ENCODE peak calls at places on chromosomes 2 and 18, in seven cellular contexts. U, G, D, Z, M, B and F are unnamed samples.

GRCh38 chr2:239308696-239309397 is 92.0 kb downstream of the HDAC4 start:
- DNase-seq in B (no peak), D (no peak), G (no peak), M (no peak), Z (no peak), U (no peak), F (no peak)

GRCh38 chr2:47501374-47502200 is 98.6 kb downstream of the MSH2 start:
- DNase-seq in M (no peak), G (no peak), B (no peak), D (no peak), U (no peak), Z (no peak), F (peak)

GRCh38 chr2:20291106-20291564 is 59.5 kb downstream of the PUM2 start:
- DNase-seq in Z (peak), D (peak), B (peak), G (no peak), M (peak), U (no peak), F (peak)

GRCh38 chr2:172525601-172526000 is 30.3 kb upstream of the PDK1 start:
- DNase-seq in B (no peak), Z (no peak), M (no peak), G (no peak), U (no peak), D (no peak), F (no peak)

GRCh38 chr2:239157766-239158165 is 243.1 kb downstream of the HDAC4 start:
- DNase-seq in Z (no peak), D (peak), G (peak), B (peak), M (no peak), U (no peak), F (no peak)

GRCh38 chr2:171086352-171087290 is 74.1 kb downstream of the TLK1 start:
- DNase-seq in Z (peak), U (peak), B (peak), M (peak), G (no peak), D (peak), F (peak)

GRCh38 chr2:160042054-160042453 is 20.4 kb downstream of the PLA2R1 start:
- DNase-seq in Z (no peak), B (no peak), G (no peak), D (no peak), U (no peak), M (no peak), F (no peak)

GRCh38 chr2:110903548-110903947 is 171.2 kb downstream of the ACOXL start:
- DNase-seq in B (no peak), U (no peak), M (no peak), Z (no peak), G (no peak), D (no peak), F (no peak)

GRCh38 chr2:63408530-63408929 is 179.7 kb downstream of the WDPCP start:
- DNase-seq in B (no peak), G (no peak), D (peak), U (no peak), M (no peak), Z (no peak), F (no peak)

GRCh38 chr2:197873293-197873701 is 68.9 kb downstream of the PLCL1 start:
- DNase-seq in M (no peak), B (no peak), D (peak), Z (no peak), U (no peak), G (no peak), F (no peak)

GRCh38 chr2:98488252-98488651 is 43.6 kb downstream of the INPP4A start:
- DNase-seq in Z (no peak), B (no peak), G (no peak), U (no peak), D (no peak), M (no peak), F (no peak)

GRCh38 chr2:189327879-189328351 is 113.4 kb upstream of the WDR75 start:
- DNase-seq in G (no peak), Z (no peak), U (no peak), M (no peak), D (no peak), B (no peak), F (no peak)

GRCh38 chr2:123363826-123364225 is 661.3 kb upstream of the CNTNAP5 start:
- DNase-seq in M (no peak), Z (no peak), G (no peak), D (no peak), B (no peak), U (no peak), F (no peak)

GRCh38 chr2:207499114-207499513 is 30.6 kb upstream of the CREB1 start:
- DNase-seq in M (no peak), Z (no peak), U (no peak), B (no peak), D (no peak), G (no peak), F (no peak)

GRCh38 chr2:95043300-95043786 is 17.8 kb downstream of the MAL start:
- DNase-seq in D (no peak), G (no peak), Z (peak), B (peak), M (no peak), U (no peak), F (peak)

GRCh38 chr2:65436169-65436824 is 3.9 kb upstream of the SPRED2 start:
- DNase-seq in M (no peak), D (peak), G (peak), B (peak), U (no peak), Z (peak), F (peak)

GRCh38 chr2:129587426-129588064 is 391.9 kb upstream of the RAB6C start:
- DNase-seq in G (no peak), U (no peak), M (no peak), Z (no peak), B (no peak), D (peak), F (no peak)

GRCh38 chr2:28428486-28428885 is 35.8 kb downstream of the FOSL2 start:
- DNase-seq in D (no peak), U (no peak), M (no peak), G (no peak), B (no peak), Z (no peak), F (no peak)

GRCh38 chr2:240506406-240507059 is 51.3 kb downstream of the ANKMY1 start:
- DNase-seq in M (no peak), D (no peak), B (no peak), U (no peak), Z (no peak), G (no peak), F (no peak)

GRCh38 chr2:4085186-4085585 is 381.8 kb downstream of the DCDC2C start:
- DNase-seq in Z (no peak), B (no peak), U (no peak), G (no peak), D (no peak), M (no peak), F (no peak)

GRCh38 chr18:77000527-77000926 is 132.1 kb downstream of the MBP start:
- DNase-seq in U (peak), D (peak), B (peak), M (peak), Z (peak), G (peak), F (peak)

GRCh38 chr2:159012142-159012541 is 43.7 kb downstream of the TANC1 start:
- DNase-seq in Z (no peak), U (no peak), M (no peak), B (no peak), D (no peak), G (no peak), F (no peak)

GRCh38 chr2:185255566-185255965 is 483.0 kb upstream of the FSIP2 start:
- DNase-seq in D (no peak), G (no peak), Z (no peak), M (no peak), U (no peak), B (peak), F (peak)